ENCODE peak calls at places on chromosome 16, in five cellular contexts. One of them, this sample, is unnamed.

GRCh38 chr16:3158014-3158497 is 23.2 kb downstream of the ZNF213 start:
- DNase-seq in A549: no peak
- DNase-seq in HepG2: no peak
- DNase-seq in GM23338: peak
- DNase-seq in GM12878: no peak
- DNase-seq in this sample: no peak

GRCh38 chr16:80640316-80640715 is 99.5 kb downstream of the DYNLRB2 start:
- DNase-seq in GM12878: no peak
- DNase-seq in GM23338: no peak
- DNase-seq in A549: no peak
- DNase-seq in HepG2: no peak
- DNase-seq in this sample: no peak

GRCh38 chr16:54595636-54596035 is 309.0 kb upstream of the IRX3 start:
- DNase-seq in GM12878: no peak
- DNase-seq in HepG2: no peak
- DNase-seq in GM23338: no peak
- DNase-seq in A549: no peak
- DNase-seq in this sample: no peak

GRCh38 chr16:60203525-60204124 is 1469.5 kb upstream of the GOT2 start:
- DNase-seq in HepG2: no peak
- DNase-seq in GM23338: peak
- DNase-seq in A549: peak
- DNase-seq in GM12878: no peak
- DNase-seq in this sample: no peak

GRCh38 chr16:24977673-24978065 is 37.5 kb downstream of the ARHGAP17 start:
- DNase-seq in GM23338: peak
- DNase-seq in HepG2: peak
- DNase-seq in A549: peak
- DNase-seq in GM12878: no peak
- DNase-seq in this sample: no peak

GRCh38 chr16:2231016-2231931 is 5.0 kb upstream of the DNASE1L2 start:
- DNase-seq in A549: no peak
- DNase-seq in GM23338: no peak
- DNase-seq in HepG2: no peak
- DNase-seq in GM12878: no peak
- DNase-seq in this sample: no peak

GRCh38 chr16:13607289-13607688 is 312.7 kb upstream of the ERCC4 start:
- DNase-seq in HepG2: no peak
- DNase-seq in A549: no peak
- DNase-seq in GM23338: no peak
- DNase-seq in GM12878: no peak
- DNase-seq in this sample: no peak

GRCh38 chr16:85819711-85820110 is 20.2 kb downstream of the COX4I1 start:
- DNase-seq in HepG2: no peak
- DNase-seq in GM23338: no peak
- DNase-seq in GM12878: no peak
- DNase-seq in A549: peak
- DNase-seq in this sample: no peak

GRCh38 chr16:87062569-87063442 is 254.4 kb downstream of the C16orf95 start:
- DNase-seq in GM12878: no peak
- DNase-seq in A549: peak
- DNase-seq in GM23338: peak
- DNase-seq in HepG2: peak
- DNase-seq in this sample: peak

GRCh38 chr16:72858611-72859493 is 189.1 kb downstream of the ZFHX3 start:
- DNase-seq in A549: no peak
- DNase-seq in GM23338: no peak
- DNase-seq in GM12878: no peak
- DNase-seq in HepG2: no peak
- DNase-seq in this sample: no peak

GRCh38 chr16:77760800-77761199 is 27.6 kb upstream of the VAT1L start:
- DNase-seq in HepG2: no peak
- DNase-seq in GM12878: no peak
- DNase-seq in GM23338: no peak
- DNase-seq in A549: no peak
- DNase-seq in this sample: no peak

GRCh38 chr16:1341495-1342388 is 8.3 kb downstream of the BAIAP3 start:
- DNase-seq in GM23338: no peak
- DNase-seq in A549: no peak
- DNase-seq in HepG2: no peak
- DNase-seq in GM12878: no peak
- DNase-seq in this sample: no peak

GRCh38 chr16:14063618-14064581 is 7.2 kb upstream of the MRTFB start:
- DNase-seq in GM12878: no peak
- DNase-seq in HepG2: no peak
- DNase-seq in GM23338: no peak
- DNase-seq in A549: no peak
- DNase-seq in this sample: no peak

GRCh38 chr16:11946433-11946832 is 4.6 kb upstream of the NPIPB2 start:
- DNase-seq in GM23338: no peak
- DNase-seq in GM12878: no peak
- DNase-seq in A549: no peak
- DNase-seq in HepG2: no peak
- DNase-seq in this sample: no peak
- TF ChIP-seq JUNB in GM23338: no peak
- TF ChIP-seq JUNB in GM12878: no peak
- TF ChIP-seq JUNB in A549: no peak
- TF ChIP-seq JUNB in HepG2: no peak
- TF ChIP-seq JUNB in this sample: no peak

GRCh38 chr16:11507991-11508390 is 78.7 kb downstream of the LITAF start:
- DNase-seq in HepG2: no peak
- DNase-seq in GM12878: no peak
- DNase-seq in GM23338: no peak
- DNase-seq in A549: no peak
- DNase-seq in this sample: no peak

GRCh38 chr16:11503566-11503965 is 83.2 kb downstream of the LITAF start:
- DNase-seq in GM12878: no peak
- DNase-seq in GM23338: no peak
- DNase-seq in HepG2: no peak
- DNase-seq in A549: no peak
- DNase-seq in this sample: no peak

GRCh38 chr16:11510178-11510973 is 76.3 kb downstream of the LITAF start:
- DNase-seq in GM12878: no peak
- DNase-seq in HepG2: no peak
- DNase-seq in GM23338: no peak
- DNase-seq in A549: no peak
- DNase-seq in this sample: no peak

GRCh38 chr16:11507350-11507749 is 79.4 kb downstream of the LITAF start:
- DNase-seq in A549: no peak
- DNase-seq in GM23338: no peak
- DNase-seq in HepG2: no peak
- DNase-seq in GM12878: no peak
- DNase-seq in this sample: no peak

GRCh38 chr16:11506816-11507305 is 79.9 kb downstream of the LITAF start:
- DNase-seq in GM12878: no peak
- DNase-seq in A549: no peak
- DNase-seq in GM23338: no peak
- DNase-seq in HepG2: no peak
- DNase-seq in this sample: no peak
- TF ChIP-seq JUNB in GM12878: no peak
- TF ChIP-seq JUNB in A549: no peak
- TF ChIP-seq JUNB in GM23338: no peak
- TF ChIP-seq JUNB in HepG2: no peak
- TF ChIP-seq JUNB in this sample: no peak

GRCh38 chr16:66580605-66581209 is 1.4 kb downstream of the CMTM2 start:
- DNase-seq in GM23338: peak
- DNase-seq in A549: no peak
- DNase-seq in GM12878: no peak
- DNase-seq in HepG2: peak
- DNase-seq in this sample: no peak
- TF ChIP-seq JUNB in GM23338: no peak
- TF ChIP-seq JUNB in A549: no peak
- TF ChIP-seq JUNB in GM12878: no peak
- TF ChIP-seq JUNB in HepG2: no peak
- TF ChIP-seq JUNB in this sample: no peak

DNA sequence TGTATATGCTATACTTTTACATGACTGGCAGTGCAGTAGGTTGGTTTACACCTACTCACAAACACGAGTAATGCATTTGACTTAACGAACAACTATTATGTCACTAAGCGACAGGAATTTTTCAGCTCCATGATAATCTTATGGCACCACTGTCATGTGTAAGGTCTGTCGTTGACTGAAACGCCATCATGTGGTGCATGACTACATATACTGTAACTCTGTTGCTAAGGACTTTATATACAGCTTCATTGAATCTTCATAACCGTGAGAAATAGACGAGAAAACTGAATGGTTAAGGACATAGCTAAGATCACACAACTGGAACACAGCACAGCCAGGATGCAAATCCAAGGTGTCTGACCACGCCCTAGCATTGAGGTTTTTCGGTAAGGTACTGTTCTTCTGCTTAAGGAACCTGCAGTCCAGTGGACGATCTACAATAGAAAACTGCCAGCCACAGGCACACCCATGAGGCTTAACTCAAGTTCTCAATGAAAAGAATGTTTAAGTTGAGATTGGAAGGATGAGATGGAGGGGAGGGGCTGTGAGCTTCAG is 3.3 kb downstream of the CFAP20 start:
- DNase-seq in A549: no peak
- DNase-seq in GM23338: no peak
- DNase-seq in HepG2: no peak
- DNase-seq in GM12878: no peak
- DNase-seq in this sample: no peak
- TF ChIP-seq JUNB in A549: no peak
- TF ChIP-seq JUNB in GM23338: no peak
- TF ChIP-seq JUNB in HepG2: no peak
- TF ChIP-seq JUNB in GM12878: no peak
- TF ChIP-seq JUNB in this sample: no peak

DNA sequence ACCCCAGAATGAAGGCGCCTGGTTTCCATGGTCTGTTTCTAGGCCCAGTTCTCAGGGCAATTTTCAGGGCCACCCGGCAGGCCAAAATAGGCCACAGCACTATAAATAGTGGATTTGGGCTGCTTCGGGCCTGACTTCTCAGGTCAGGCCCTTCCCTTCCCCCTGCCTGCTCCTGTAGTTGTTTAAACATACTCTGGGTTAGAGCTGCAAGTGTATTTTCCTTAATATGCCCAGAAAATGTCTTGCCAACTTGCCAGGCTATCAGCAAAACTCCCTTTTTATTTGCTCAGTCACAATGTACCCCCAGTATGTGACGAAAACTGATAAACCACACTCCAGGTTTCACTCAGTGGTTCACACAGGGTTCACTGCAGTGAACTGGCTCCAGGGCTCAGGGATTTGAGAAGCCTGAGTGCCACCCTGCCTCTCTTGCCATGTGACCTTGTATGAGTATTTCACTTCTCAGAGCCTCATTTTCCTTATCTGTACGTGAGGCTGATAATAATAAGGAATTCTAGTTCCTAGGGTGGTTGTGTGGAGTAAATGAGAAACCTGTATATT is 76.5 kb downstream of the GPRC5B start:
- DNase-seq in HepG2: no peak
- DNase-seq in GM23338: no peak
- DNase-seq in A549: peak
- DNase-seq in GM12878: peak
- DNase-seq in this sample: no peak
- TF ChIP-seq JUNB in HepG2: no peak
- TF ChIP-seq JUNB in GM23338: no peak
- TF ChIP-seq JUNB in A549: no peak
- TF ChIP-seq JUNB in GM12878: no peak
- TF ChIP-seq JUNB in this sample: no peak

GRCh38 chr16:89037261-89038152 is 56.1 kb upstream of the ACSF3 start:
- DNase-seq in GM23338: peak
- DNase-seq in HepG2: no peak
- DNase-seq in GM12878: no peak
- DNase-seq in A549: peak
- DNase-seq in this sample: peak
- TF ChIP-seq JUNB in GM23338: no peak
- TF ChIP-seq JUNB in HepG2: no peak
- TF ChIP-seq JUNB in GM12878: no peak
- TF ChIP-seq JUNB in A549: no peak
- TF ChIP-seq JUNB in this sample: no peak

DNA sequence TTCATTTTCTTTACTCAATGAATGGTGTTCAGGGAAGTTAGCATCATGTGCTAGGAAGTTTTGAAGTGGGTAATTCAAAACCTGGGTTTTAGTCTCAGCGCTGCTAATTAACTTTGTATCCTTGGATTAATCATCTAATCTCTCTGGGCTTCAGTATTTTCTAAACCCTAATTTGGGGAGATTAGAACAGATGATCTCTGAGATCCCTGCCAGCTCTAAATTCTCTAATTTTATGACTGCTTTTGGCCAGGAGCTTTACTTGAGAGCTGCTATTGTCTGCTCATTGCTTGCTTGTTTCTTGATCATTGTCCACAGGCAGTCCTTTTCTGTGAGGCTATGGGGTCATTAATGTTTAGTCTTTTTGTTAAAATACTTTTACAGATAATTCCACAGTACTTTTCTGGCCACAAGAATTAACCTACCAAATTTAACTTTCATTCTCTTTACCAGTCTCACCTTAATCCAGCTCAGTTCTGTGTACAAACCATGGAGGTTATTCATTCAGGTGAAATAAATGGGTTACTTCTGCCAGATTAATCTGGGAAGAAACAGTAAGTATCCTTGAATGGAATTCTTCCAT is 28.4 kb upstream of the VWA3A start:
- DNase-seq in GM23338: no peak
- DNase-seq in GM12878: no peak
- DNase-seq in A549: no peak
- DNase-seq in HepG2: no peak
- DNase-seq in this sample: no peak
- TF ChIP-seq JUNB in GM23338: no peak
- TF ChIP-seq JUNB in GM12878: no peak
- TF ChIP-seq JUNB in A549: no peak
- TF ChIP-seq JUNB in HepG2: no peak
- TF ChIP-seq JUNB in this sample: no peak

GRCh38 chr16:74899786-74900185 is 85.1 kb downstream of the WDR59 start:
- DNase-seq in GM23338: no peak
- DNase-seq in GM12878: no peak
- DNase-seq in HepG2: no peak
- DNase-seq in A549: no peak
- DNase-seq in this sample: no peak

GRCh38 chr16:74902161-74902560 is 82.8 kb downstream of the WDR59 start:
- DNase-seq in A549: no peak
- DNase-seq in GM12878: no peak
- DNase-seq in HepG2: no peak
- DNase-seq in GM23338: no peak
- DNase-seq in this sample: no peak

GRCh38 chr16:74896389-74897370 is 88.2 kb downstream of the WDR59 start:
- DNase-seq in HepG2: no peak
- DNase-seq in GM12878: no peak
- DNase-seq in A549: peak
- DNase-seq in GM23338: no peak
- DNase-seq in this sample: peak

GRCh38 chr16:74901606-74902005 is 83.3 kb downstream of the WDR59 start:
- DNase-seq in A549: no peak
- DNase-seq in GM23338: no peak
- DNase-seq in GM12878: no peak
- DNase-seq in HepG2: no peak
- DNase-seq in this sample: no peak

GRCh38 chr16:74898667-74899066 is 86.3 kb downstream of the WDR59 start:
- DNase-seq in HepG2: no peak
- DNase-seq in GM12878: no peak
- DNase-seq in GM23338: no peak
- DNase-seq in A549: no peak
- DNase-seq in this sample: no peak
- TF ChIP-seq JUNB in HepG2: no peak
- TF ChIP-seq JUNB in GM12878: no peak
- TF ChIP-seq JUNB in GM23338: no peak
- TF ChIP-seq JUNB in A549: no peak
- TF ChIP-seq JUNB in this sample: no peak